ENCODE peak calls at places on chromosomes 4 and X, in seven cellular contexts. One of them, this sample, is unnamed.

GRCh38 chrX:140034916-140035315 is 69.6 kb upstream of the CXorf66 start:
- DNase-seq in foreskin fibroblast: no peak
- DNase-seq in cardiac muscle cell: peak
- DNase-seq in heart left ventricle: no peak
- DNase-seq in BJ: no peak
- DNase-seq in breast epithelium: no peak
- DNase-seq in epithelial cell of esophagus: peak
- DNase-seq in this sample: peak

GRCh38 chrX:12997898-12998687 is 23.2 kb downstream of the TMSB4X start:
- DNase-seq in cardiac muscle cell: no peak
- DNase-seq in heart left ventricle: no peak
- DNase-seq in foreskin fibroblast: no peak
- DNase-seq in epithelial cell of esophagus: no peak
- DNase-seq in breast epithelium: no peak
- DNase-seq in BJ: no peak
- DNase-seq in this sample: no peak

GRCh38 chr4:121072080-121072835 is at the start of gene NDNF:
- DNase-seq in breast epithelium: no peak
- DNase-seq in heart left ventricle: peak
- DNase-seq in epithelial cell of esophagus: peak
- DNase-seq in foreskin fibroblast: peak
- DNase-seq in cardiac muscle cell: peak
- DNase-seq in BJ: no peak
- DNase-seq in this sample: peak

GRCh38 chr4:130368668-130369067 is 1272.7 kb downstream of the C4orf33 start:
- DNase-seq in heart left ventricle: no peak
- DNase-seq in foreskin fibroblast: no peak
- DNase-seq in cardiac muscle cell: no peak
- DNase-seq in breast epithelium: no peak
- DNase-seq in BJ: no peak
- DNase-seq in epithelial cell of esophagus: no peak
- DNase-seq in this sample: no peak

GRCh38 chr4:54840992-54841768 is 183.4 kb downstream of the KIT start:
- DNase-seq in breast epithelium: no peak
- DNase-seq in epithelial cell of esophagus: peak
- DNase-seq in foreskin fibroblast: peak
- DNase-seq in cardiac muscle cell: peak
- DNase-seq in heart left ventricle: no peak
- DNase-seq in BJ: no peak
- DNase-seq in this sample: no peak

GRCh38 chrX:14080031-14080430 is 50.3 kb upstream of the GEMIN8 start:
- DNase-seq in cardiac muscle cell: no peak
- DNase-seq in BJ: no peak
- DNase-seq in breast epithelium: no peak
- DNase-seq in epithelial cell of esophagus: peak
- DNase-seq in heart left ventricle: no peak
- DNase-seq in foreskin fibroblast: no peak
- DNase-seq in this sample: no peak

GRCh38 chrX:42732506-42732905 is 45.5 kb downstream of the PPP1R2C start:
- DNase-seq in heart left ventricle: peak
- DNase-seq in foreskin fibroblast: no peak
- DNase-seq in breast epithelium: peak
- DNase-seq in cardiac muscle cell: no peak
- DNase-seq in BJ: no peak
- DNase-seq in epithelial cell of esophagus: no peak
- DNase-seq in this sample: no peak

GRCh38 chr4:136637071-136637777 is 895.1 kb downstream of the PCDH18 start:
- DNase-seq in BJ: no peak
- DNase-seq in epithelial cell of esophagus: peak
- DNase-seq in foreskin fibroblast: no peak
- DNase-seq in cardiac muscle cell: peak
- DNase-seq in breast epithelium: no peak
- DNase-seq in heart left ventricle: no peak
- DNase-seq in this sample: peak

GRCh38 chr4:65791111-65791806 is 121.0 kb upstream of the EPHA5 start:
- DNase-seq in breast epithelium: no peak
- DNase-seq in foreskin fibroblast: no peak
- DNase-seq in cardiac muscle cell: no peak
- DNase-seq in epithelial cell of esophagus: peak
- DNase-seq in BJ: no peak
- DNase-seq in heart left ventricle: no peak
- DNase-seq in this sample: no peak

GRCh38 chr4:40990899-40991265 is 223.5 kb downstream of the APBB2 start:
- DNase-seq in breast epithelium: no peak
- DNase-seq in epithelial cell of esophagus: peak
- DNase-seq in cardiac muscle cell: no peak
- DNase-seq in heart left ventricle: no peak
- DNase-seq in BJ: no peak
- DNase-seq in foreskin fibroblast: no peak
- DNase-seq in this sample: no peak

GRCh38 chr4:71697031-71697430 is 86.8 kb downstream of the GC start:
- DNase-seq in breast epithelium: no peak
- DNase-seq in heart left ventricle: no peak
- DNase-seq in BJ: no peak
- DNase-seq in epithelial cell of esophagus: no peak
- DNase-seq in foreskin fibroblast: no peak
- DNase-seq in cardiac muscle cell: no peak
- DNase-seq in this sample: no peak

GRCh38 chrX:39242187-39242586 is 440.9 kb downstream of the MID1IP1 start:
- DNase-seq in BJ: no peak
- DNase-seq in breast epithelium: no peak
- DNase-seq in epithelial cell of esophagus: peak
- DNase-seq in cardiac muscle cell: peak
- DNase-seq in foreskin fibroblast: no peak
- DNase-seq in heart left ventricle: no peak
- DNase-seq in this sample: peak

GRCh38 chrX:14956813-14957212 is 83.6 kb downstream of the MOSPD2 start:
- DNase-seq in foreskin fibroblast: no peak
- DNase-seq in breast epithelium: no peak
- DNase-seq in epithelial cell of esophagus: no peak
- DNase-seq in heart left ventricle: no peak
- DNase-seq in BJ: no peak
- DNase-seq in cardiac muscle cell: no peak
- DNase-seq in this sample: no peak

GRCh38 chr4:77073106-77073858 is 2.5 kb downstream of the CCNI start:
- DNase-seq in heart left ventricle: no peak
- DNase-seq in BJ: no peak
- DNase-seq in cardiac muscle cell: peak
- DNase-seq in breast epithelium: no peak
- DNase-seq in foreskin fibroblast: no peak
- DNase-seq in epithelial cell of esophagus: peak
- DNase-seq in this sample: no peak

GRCh38 chrX:71637253-71637618 is 18.9 kb upstream of the CXCR3 start:
- DNase-seq in foreskin fibroblast: peak
- DNase-seq in epithelial cell of esophagus: peak
- DNase-seq in BJ: no peak
- DNase-seq in heart left ventricle: no peak
- DNase-seq in breast epithelium: no peak
- DNase-seq in cardiac muscle cell: no peak
- DNase-seq in this sample: no peak

GRCh38 chr4:15130441-15130840 is 128.2 kb downstream of the CPEB2 start:
- DNase-seq in heart left ventricle: no peak
- DNase-seq in cardiac muscle cell: no peak
- DNase-seq in foreskin fibroblast: no peak
- DNase-seq in BJ: no peak
- DNase-seq in epithelial cell of esophagus: no peak
- DNase-seq in breast epithelium: no peak
- DNase-seq in this sample: no peak

GRCh38 chrX:12930150-12930549 is 23.7 kb downstream of the TLR8 start:
- DNase-seq in BJ: no peak
- DNase-seq in breast epithelium: no peak
- DNase-seq in foreskin fibroblast: no peak
- DNase-seq in heart left ventricle: no peak
- DNase-seq in cardiac muscle cell: no peak
- DNase-seq in epithelial cell of esophagus: no peak
- DNase-seq in this sample: no peak

GRCh38 chr4:124459922-124460301 is 252.6 kb downstream of the ANKRD50 start:
- DNase-seq in foreskin fibroblast: no peak
- DNase-seq in heart left ventricle: no peak
- DNase-seq in cardiac muscle cell: no peak
- DNase-seq in epithelial cell of esophagus: no peak
- DNase-seq in breast epithelium: no peak
- DNase-seq in BJ: no peak
- DNase-seq in this sample: peak

GRCh38 chr4:124462954-124463828 is 249.3 kb downstream of the ANKRD50 start:
- DNase-seq in heart left ventricle: no peak
- DNase-seq in BJ: no peak
- DNase-seq in foreskin fibroblast: no peak
- DNase-seq in epithelial cell of esophagus: no peak
- DNase-seq in cardiac muscle cell: no peak
- DNase-seq in breast epithelium: no peak
- DNase-seq in this sample: no peak

GRCh38 chr4:124459196-124459921 is 253.2 kb downstream of the ANKRD50 start:
- DNase-seq in cardiac muscle cell: no peak
- DNase-seq in foreskin fibroblast: no peak
- DNase-seq in BJ: no peak
- DNase-seq in epithelial cell of esophagus: no peak
- DNase-seq in breast epithelium: no peak
- DNase-seq in heart left ventricle: no peak
- DNase-seq in this sample: peak

GRCh38 chr4:124468360-124468759 is 244.2 kb downstream of the ANKRD50 start:
- DNase-seq in breast epithelium: no peak
- DNase-seq in heart left ventricle: no peak
- DNase-seq in foreskin fibroblast: no peak
- DNase-seq in BJ: no peak
- DNase-seq in cardiac muscle cell: no peak
- DNase-seq in epithelial cell of esophagus: no peak
- DNase-seq in this sample: no peak

DNA sequence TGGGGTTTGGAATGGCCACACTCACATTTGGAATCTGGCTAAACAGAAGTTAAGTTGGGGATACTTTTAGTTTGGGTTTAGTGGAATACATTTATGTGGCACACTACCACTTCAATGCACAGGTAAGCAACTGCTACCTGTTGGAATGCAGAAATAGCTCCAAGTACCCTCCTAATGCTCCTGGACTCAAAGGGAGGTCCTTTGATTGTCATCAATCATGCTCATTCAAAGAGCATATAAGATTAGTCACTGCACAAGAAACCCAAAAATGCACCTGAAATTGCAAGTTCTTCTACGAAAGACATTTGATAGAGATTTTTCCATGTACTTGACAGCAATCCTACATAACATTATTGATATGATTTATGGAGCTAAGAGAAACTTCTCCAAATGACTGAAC is 247.7 kb downstream of the ANKRD50 start:
- DNase-seq in foreskin fibroblast: no peak
- DNase-seq in epithelial cell of esophagus: no peak
- DNase-seq in cardiac muscle cell: no peak
- DNase-seq in heart left ventricle: no peak
- DNase-seq in BJ: no peak
- DNase-seq in breast epithelium: no peak
- DNase-seq in this sample: no peak
- H3K4me3 ChIP-seq in foreskin fibroblast: no peak
- H3K4me3 ChIP-seq in epithelial cell of esophagus: no peak
- H3K4me3 ChIP-seq in cardiac muscle cell: no peak
- H3K4me3 ChIP-seq in heart left ventricle: no peak
- H3K4me3 ChIP-seq in BJ: no peak
- H3K4me3 ChIP-seq in breast epithelium: no peak
- H3K4me3 ChIP-seq in this sample: no peak

GRCh38 chr4:154740462-154740861 is 3.3 kb upstream of the LRAT start:
- DNase-seq in epithelial cell of esophagus: no peak
- DNase-seq in cardiac muscle cell: no peak
- DNase-seq in breast epithelium: no peak
- DNase-seq in BJ: no peak
- DNase-seq in heart left ventricle: no peak
- DNase-seq in foreskin fibroblast: no peak
- DNase-seq in this sample: peak
- H3K4me3 ChIP-seq in epithelial cell of esophagus: no peak
- H3K4me3 ChIP-seq in cardiac muscle cell: no peak
- H3K4me3 ChIP-seq in breast epithelium: no peak
- H3K4me3 ChIP-seq in BJ: no peak
- H3K4me3 ChIP-seq in heart left ventricle: no peak
- H3K4me3 ChIP-seq in foreskin fibroblast: no peak
- H3K4me3 ChIP-seq in this sample: no peak

GRCh38 chrX:153474718-153475117 is 4.3 kb upstream of the HAUS7 start:
- DNase-seq in breast epithelium: peak
- DNase-seq in heart left ventricle: peak
- DNase-seq in BJ: no peak
- DNase-seq in epithelial cell of esophagus: peak
- DNase-seq in foreskin fibroblast: no peak
- DNase-seq in cardiac muscle cell: no peak
- DNase-seq in this sample: peak
- H3K4me3 ChIP-seq in breast epithelium: peak
- H3K4me3 ChIP-seq in heart left ventricle: peak
- H3K4me3 ChIP-seq in BJ: no peak
- H3K4me3 ChIP-seq in epithelial cell of esophagus: peak
- H3K4me3 ChIP-seq in foreskin fibroblast: no peak
- H3K4me3 ChIP-seq in cardiac muscle cell: no peak
- H3K4me3 ChIP-seq in this sample: peak

GRCh38 chr4:102311912-102312311 is 33.4 kb downstream of the SLC39A8 start:
- DNase-seq in epithelial cell of esophagus: no peak
- DNase-seq in heart left ventricle: no peak
- DNase-seq in breast epithelium: no peak
- DNase-seq in foreskin fibroblast: no peak
- DNase-seq in BJ: no peak
- DNase-seq in cardiac muscle cell: no peak
- DNase-seq in this sample: no peak

GRCh38 chr4:102302762-102303161 is 42.5 kb downstream of the SLC39A8 start:
- DNase-seq in BJ: no peak
- DNase-seq in heart left ventricle: no peak
- DNase-seq in epithelial cell of esophagus: no peak
- DNase-seq in breast epithelium: no peak
- DNase-seq in foreskin fibroblast: no peak
- DNase-seq in cardiac muscle cell: no peak
- DNase-seq in this sample: no peak

GRCh38 chr4:102311407-102311806 is 33.9 kb downstream of the SLC39A8 start:
- DNase-seq in foreskin fibroblast: no peak
- DNase-seq in BJ: no peak
- DNase-seq in heart left ventricle: no peak
- DNase-seq in epithelial cell of esophagus: no peak
- DNase-seq in cardiac muscle cell: no peak
- DNase-seq in breast epithelium: no peak
- DNase-seq in this sample: no peak

GRCh38 chr4:102312447-102312846 is 32.8 kb downstream of the SLC39A8 start:
- DNase-seq in BJ: no peak
- DNase-seq in cardiac muscle cell: no peak
- DNase-seq in heart left ventricle: no peak
- DNase-seq in foreskin fibroblast: no peak
- DNase-seq in breast epithelium: no peak
- DNase-seq in epithelial cell of esophagus: no peak
- DNase-seq in this sample: no peak

DNA sequence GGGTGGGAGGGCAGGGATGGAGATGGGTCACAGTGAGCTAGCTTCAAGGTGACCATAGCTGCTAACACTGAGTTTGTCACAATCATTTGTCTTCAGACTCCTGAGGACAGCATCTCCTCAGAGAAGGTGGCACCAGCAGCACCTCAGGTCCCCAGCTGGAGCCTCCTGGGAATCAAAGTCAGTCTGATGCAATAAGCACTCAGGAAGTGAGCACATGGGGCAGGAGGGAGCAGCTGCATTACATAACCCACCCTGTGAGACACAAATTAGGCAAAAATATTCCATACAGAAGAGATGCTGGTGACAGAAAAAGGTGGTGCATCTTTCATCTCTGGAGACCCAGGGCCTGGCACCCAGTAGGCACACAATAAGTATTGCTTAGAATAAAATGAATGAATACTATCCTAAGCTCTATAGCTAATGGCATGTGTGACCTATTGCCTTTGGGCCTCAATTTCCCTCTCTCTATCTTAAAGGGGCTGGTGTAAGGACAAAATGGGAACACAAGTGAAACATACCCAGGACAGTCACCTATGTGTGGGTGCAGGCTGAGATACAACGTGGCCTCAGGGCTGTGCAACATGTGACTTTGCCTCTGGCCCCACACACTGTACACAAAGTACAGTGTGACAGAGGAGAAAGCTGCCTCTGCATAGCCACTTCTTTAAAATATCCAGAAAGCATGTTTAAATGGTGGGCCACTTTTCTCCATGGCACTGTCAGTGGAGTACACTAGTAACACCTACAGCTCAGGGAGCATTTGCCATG is 37.1 kb downstream of the SLC39A8 start:
- DNase-seq in breast epithelium: no peak
- DNase-seq in foreskin fibroblast: no peak
- DNase-seq in BJ: no peak
- DNase-seq in epithelial cell of esophagus: peak
- DNase-seq in heart left ventricle: no peak
- DNase-seq in cardiac muscle cell: no peak
- DNase-seq in this sample: no peak
- H3K4me3 ChIP-seq in breast epithelium: no peak
- H3K4me3 ChIP-seq in foreskin fibroblast: no peak
- H3K4me3 ChIP-seq in BJ: no peak
- H3K4me3 ChIP-seq in epithelial cell of esophagus: no peak
- H3K4me3 ChIP-seq in heart left ventricle: no peak
- H3K4me3 ChIP-seq in cardiac muscle cell: no peak
- H3K4me3 ChIP-seq in this sample: no peak